ENCODE peak calls at places on chromosome 2, in six cellular contexts. R is retina, E is neuronal stem cell, V is renal cortical epithelial cell, S is iris pigment epithelial cell, Q is GDM1. O is an unnamed sample.

GRCh38 chr2:30113617-30114293 is 33.1 kb upstream of the YPEL5 start:
- DNase-seq in E (no peak), S (peak), Q (no peak), V (peak), R (no peak), O (no peak)

GRCh38 chr2:222827417-222827816 is 33.4 kb upstream of the ACSL3 start:
- DNase-seq in R (no peak), V (peak), Q (no peak), S (no peak), E (no peak), O (no peak)

GRCh38 chr2:227374158-227374557 is 4.9 kb downstream of the TM4SF20 start:
- DNase-seq in E (no peak), R (no peak), Q (no peak), V (no peak), S (peak), O (no peak)

GRCh38 chr2:160334028-160334729 is 134.1 kb upstream of the ITGB6 start:
- DNase-seq in R (no peak), S (peak), E (no peak), Q (no peak), V (peak), O (no peak)

GRCh38 chr2:171595456-171595855 is 73.2 kb downstream of the CYBRD1 start:
- DNase-seq in S (no peak), E (no peak), Q (no peak), R (no peak), V (no peak), O (no peak)

GRCh38 chr2:147177449-147177848 is 667.4 kb upstream of the ACVR2A start:
- DNase-seq in S (peak), V (peak), E (no peak), R (no peak), Q (no peak), O (no peak)

GRCh38 chr2:176583530-176584101 is 314.4 kb downstream of the MTX2 start:
- DNase-seq in E (no peak), V (peak), Q (no peak), S (peak), R (no peak), O (no peak)

GRCh38 chr2:10204326-10205200 is 82.0 kb downstream of the RRM2 start:
- DNase-seq in Q (no peak), S (no peak), R (peak), E (peak), V (no peak), O (no peak)

GRCh38 chr2:179454443-179455218 is 190.0 kb upstream of the SESTD1 start:
- DNase-seq in S (peak), Q (no peak), E (no peak), V (peak), R (no peak), O (no peak)

GRCh38 chr2:197369946-197370325 is 59.4 kb upstream of the ANKRD44 start:
- DNase-seq in V (no peak), Q (no peak), R (no peak), S (peak), E (no peak), O (no peak)

GRCh38 chr2:43441195-43441594 is 154.6 kb downstream of the THADA start:
- DNase-seq in Q (no peak), S (no peak), V (no peak), R (no peak), E (no peak), O (no peak)

GRCh38 chr2:165796129-165796528 is 2.1 kb upstream of the GALNT3 start:
- DNase-seq in R (no peak), V (no peak), E (no peak), Q (no peak), S (no peak), O (no peak)

GRCh38 chr2:143909577-143909976 is 610.3 kb downstream of the ZEB2 start:
- DNase-seq in E (no peak), V (no peak), R (no peak), S (no peak), Q (no peak), O (no peak)

GRCh38 chr2:65388051-65388531 is 44.3 kb downstream of the SPRED2 start:
- DNase-seq in E (no peak), V (no peak), S (no peak), R (no peak), Q (no peak), O (no peak)

GRCh38 chr2:118855451-118856279 is 8.2 kb upstream of the EN1 start:
- DNase-seq in R (peak), V (peak), Q (peak), S (peak), E (peak), O (no peak)

GRCh38 chr2:9765611-9766531 is 77.4 kb upstream of the TAF1B start:
- DNase-seq in E (no peak), Q (no peak), V (no peak), R (no peak), S (no peak), O (no peak)

GRCh38 chr2:201132518-201132917 is 16.6 kb downstream of the CFLAR start:
- DNase-seq in V (no peak), S (no peak), E (no peak), R (no peak), Q (peak), O (no peak)

GRCh38 chr2:114123925-114124324 is 234.0 kb downstream of the ACTR3 start:
- DNase-seq in V (no peak), S (no peak), R (no peak), Q (no peak), E (no peak), O (no peak)

GRCh38 chr2:96760986-96761832 is 507 bp downstream of the CNNM4 start:
- DNase-seq in R (peak), E (no peak), S (no peak), Q (no peak), V (no peak), O (no peak)

GRCh38 chr2:128549646-128550260 is 231.1 kb upstream of the HS6ST1 start:
- DNase-seq in Q (no peak), R (peak), V (no peak), S (no peak), E (no peak), O (no peak)

GRCh38 chr2:234058881-234059280 is 8.4 kb downstream of the SPP2 start:
- DNase-seq in Q (no peak), R (no peak), V (no peak), S (no peak), E (no peak), O (no peak)

GRCh38 chr2:96525211-96525507 is 11.4 kb upstream of the ARID5A start:
- DNase-seq in Q (no peak), V (no peak), E (no peak), S (no peak), R (no peak), O (no peak)

GRCh38 chr2:3692375-3692774 is 11.0 kb upstream of the DCDC2C start:
- DNase-seq in R (no peak), V (peak), Q (no peak), S (peak), E (peak), O (no peak)

GRCh38 chr2:226615891-226616290 is 183.7 kb downstream of the IRS1 start:
- DNase-seq in R (no peak), V (no peak), S (no peak), E (no peak), Q (no peak), O (no peak)

GRCh38 chr2:228827056-228827455 is 444.0 kb downstream of the PID1 start:
- DNase-seq in V (no peak), E (no peak), S (peak), Q (no peak), R (no peak), O (no peak)

GRCh38 chr2:221422516-221423211 is 149.4 kb downstream of the EPHA4 start:
- DNase-seq in V (peak), R (no peak), E (no peak), S (peak), Q (no peak), O (no peak)

GRCh38 chr2:199457147-199458016 is at the start of gene SATB2:
- DNase-seq in R (peak), V (peak), E (peak), Q (no peak), S (peak), O (no peak)

GRCh38 chr2:36452279-36452678 is 96.7 kb downstream of the CRIM1 start:
- DNase-seq in S (peak), R (no peak), Q (no peak), E (no peak), V (no peak), O (no peak)

GRCh38 chr2:217714268-217714643 is 288.5 kb downstream of the TNS1 start:
- DNase-seq in S (peak), E (peak), V (peak), R (peak), Q (no peak), O (no peak)

GRCh38 chr2:53672881-53673522 is 94.6 kb upstream of the CHAC2 start:
- DNase-seq in S (peak), E (no peak), V (peak), Q (no peak), R (no peak), O (no peak)

GRCh38 chr2:139259422-139260051 is 479.3 kb upstream of the NXPH2 start:
- DNase-seq in E (no peak), Q (no peak), S (no peak), V (peak), R (no peak), O (no peak)

GRCh38 chr2:234298916-234299315 is 198.0 kb downstream of the ARL4C start:
- DNase-seq in R (no peak), V (no peak), E (no peak), S (no peak), Q (no peak), O (no peak)

GRCh38 chr2:100197643-100198153 is 55.3 kb upstream of the AFF3 start:
- DNase-seq in V (no peak), Q (no peak), R (peak), E (peak), S (peak), O (no peak)